ENCODE peak calls at places on chromosome 2, in nine cellular contexts. C is LNCaP clone FGC; H is germinal center; L is nucleus accumbens; Z is T-helper 2 cell; A is T-cell; Y is skeletal muscle cell; N is GM03348; M is naive thymus-derived CD8-positive, alpha-beta T cell. K is an unnamed sample.

GRCh38 chr2:128522829-128523228 is 204.2 kb upstream of the HS6ST1 start:
- DNase-seq in H (no peak), L (no peak), M (no peak), N (no peak), A (no peak), Z (no peak), Y (no peak), C (no peak), K (no peak)

GRCh38 chr2:239482801-239483712 is 82.2 kb upstream of the HDAC4 start:
- DNase-seq in Y (no peak), N (no peak), Z (no peak), A (no peak), C (peak), M (no peak), H (no peak), L (no peak), K (no peak)

GRCh38 chr2:112290098-112290497 is 14.7 kb downstream of the ZC3H6 start:
- DNase-seq in Y (no peak), N (no peak), H (no peak), Z (no peak), L (no peak), A (no peak), M (no peak), C (no peak), K (no peak)

GRCh38 chr2:8543412-8544167 is 138.3 kb upstream of the ID2 start:
- DNase-seq in H (no peak), C (no peak), Z (no peak), M (peak), N (peak), Y (peak), A (peak), L (no peak), K (peak)

GRCh38 chr2:239533917-239534316 is 133.1 kb upstream of the HDAC4 start:
- DNase-seq in N (peak), Z (no peak), H (no peak), L (no peak), Y (no peak), A (no peak), M (no peak), C (no peak), K (no peak)

GRCh38 chr2:217064234-217065103 is 204.6 kb upstream of the TNP1 start:
- DNase-seq in M (no peak), N (no peak), A (no peak), C (no peak), L (no peak), Z (no peak), H (no peak), Y (peak), K (no peak)

GRCh38 chr2:238280083-238280816 is 8.2 kb downstream of the PER2 start:
- DNase-seq in A (no peak), H (no peak), M (no peak), Z (no peak), N (no peak), Y (no peak), C (no peak), L (no peak), K (no peak)

GRCh38 chr2:230788554-230789175 is 76.0 kb downstream of the CAB39 start:
- DNase-seq in H (no peak), N (no peak), A (no peak), Y (no peak), Z (no peak), M (no peak), C (no peak), L (no peak), K (no peak)

GRCh38 chr2:230830428-230830827 is 34.3 kb upstream of the ITM2C start:
- DNase-seq in N (no peak), C (no peak), H (no peak), L (no peak), M (no peak), Y (no peak), A (no peak), Z (no peak), K (no peak)

GRCh38 chr2:9232886-9233285 is 26.3 kb downstream of the ASAP2 start:
- DNase-seq in H (no peak), C (no peak), N (no peak), A (no peak), M (no peak), Y (no peak), L (no peak), Z (no peak), K (peak)

GRCh38 chr2:144014108-144014507 is 505.8 kb downstream of the ZEB2 start:
- DNase-seq in C (no peak), M (no peak), N (peak), L (no peak), A (no peak), H (no peak), Z (no peak), Y (peak), K (no peak)

GRCh38 chr2:1701556-1702185 is 42.6 kb downstream of the PXDN start:
- DNase-seq in C (peak), N (no peak), H (no peak), Y (no peak), M (no peak), Z (no peak), L (no peak), A (no peak), K (no peak)

GRCh38 chr2:8120979-8121825 is 560.7 kb upstream of the ID2 start:
- DNase-seq in N (peak), M (no peak), L (no peak), C (no peak), Z (no peak), Y (no peak), A (no peak), H (no peak), K (no peak)

GRCh38 chr2:30530346-30530745 is 83.3 kb downstream of the LCLAT1 start:
- DNase-seq in A (no peak), Y (no peak), Z (no peak), H (no peak), N (no peak), C (no peak), L (no peak), M (no peak), K (no peak)

GRCh38 chr2:174711206-174711605 is 53.1 kb downstream of the CHRNA1 start:
- DNase-seq in A (no peak), N (no peak), C (no peak), M (no peak), H (no peak), Y (peak), Z (no peak), L (no peak), K (no peak)

GRCh38 chr2:3785220-3785889 is 82.0 kb downstream of the DCDC2C start:
- DNase-seq in L (no peak), M (no peak), Z (no peak), Y (peak), A (no peak), H (no peak), C (peak), N (peak), K (no peak)

GRCh38 chr2:28293416-28293815 is 99.2 kb upstream of the FOSL2 start:
- DNase-seq in A (no peak), Z (no peak), L (no peak), H (no peak), N (no peak), C (no peak), Y (no peak), M (no peak), K (no peak)

GRCh38 chr2:120873958-120874357 is 138.3 kb downstream of the GLI2 start:
- DNase-seq in Y (no peak), A (no peak), H (no peak), Z (no peak), M (no peak), L (no peak), N (no peak), C (no peak), K (no peak)

GRCh38 chr2:16478817-16479216 is 186.8 kb downstream of the CYRIA start:
- DNase-seq in N (no peak), A (no peak), Z (no peak), M (no peak), L (no peak), C (no peak), Y (no peak), H (no peak), K (no peak)

K was measured in T1000.